ENCODE peak calls at places on chromosomes 5 and 9, in ten cellular contexts. P, I, V, Y, B, X, U, F, T and J are unnamed samples.
A peak's percentile ranks its signal among the peaks of the same experiment; 100 is the strongest.

GRCh38 chr9:112605518-112605917 is 112.4 kb downstream of the INIP start:
- DNase-seq in P (no peak), I (no peak), V (no peak), Y (no peak), B (no peak), X (no peak), U (no peak), F (no peak), T (no peak), J (no peak)

GRCh38 chr9:94507531-94508258 is 47.2 kb upstream of the PCAT7 start:
- DNase-seq in P (no peak), I (no peak), V (no peak), Y (no peak), B (no peak), X (no peak), U (no peak), F (no peak), T (no peak), J (no peak)

GRCh38 chr5:103866169-103866568 is 303.6 kb upstream of the NUDT12 start:
- DNase-seq in P (peak; percentile 76), I (no peak), V (no peak), Y (no peak), B (no peak), X (no peak), U (no peak), F (no peak), T (no peak), J (no peak)

GRCh38 chr5:78364005-78364404 is 3.6 kb downstream of the SCAMP1 start:
- DNase-seq in P (no peak), I (no peak), V (no peak), Y (no peak), B (no peak), X (no peak), U (no peak), F (no peak), T (no peak), J (no peak)

GRCh38 chr5:37208883-37209808 is 40.0 kb downstream of the CPLANE1 start:
- DNase-seq in P (no peak), I (peak; percentile 20), V (no peak), Y (no peak), B (peak; percentile 31), X (no peak), U (no peak), F (no peak), T (no peak), J (peak; percentile 18)

GRCh38 chr5:55636177-55636576 is 75.9 kb downstream of the SLC38A9 start:
- DNase-seq in P (peak; percentile 49), I (no peak), V (no peak), Y (no peak), B (no peak), X (no peak), U (no peak), F (no peak), T (no peak), J (no peak)

GRCh38 chr9:79471577-79472543 is 99.9 kb upstream of the TLE4 start:
- DNase-seq in P (peak; percentile 86), I (peak; percentile 28), V (no peak), Y (no peak), B (peak; percentile 13), X (peak; percentile 47), U (no peak), F (no peak), T (no peak), J (peak; percentile 42)

GRCh38 chr5:150637245-150638052 is 3.0 kb upstream of the SYNPO start:
- DNase-seq in P (peak; percentile 89), I (no peak), V (no peak), Y (peak; percentile 94), B (no peak), X (no peak), U (no peak), F (no peak), T (no peak), J (no peak)

GRCh38 chr5:435156-435790 is 7.7 kb upstream of the EXOC3 start:
- DNase-seq in P (no peak), I (no peak), V (no peak), Y (no peak), B (no peak), X (no peak), U (no peak), F (no peak), T (no peak), J (no peak)

GRCh38 chr5:135850231-135850630 is 15.8 kb downstream of the SLC25A48 start:
- DNase-seq in P (no peak), I (no peak), V (no peak), Y (no peak), B (no peak), X (no peak), U (no peak), F (no peak), T (no peak), J (no peak)

GRCh38 chr5:140355551-140355950 is 4.4 kb upstream of the SLC4A9 start:
- DNase-seq in P (no peak), I (no peak), V (no peak), Y (no peak), B (no peak), X (peak; percentile 5), U (no peak), F (no peak), T (no peak), J (no peak)

GRCh38 chr5:179008667-179009066 is 13.5 kb upstream of the GRM6 start:
- DNase-seq in P (no peak), I (no peak), V (no peak), Y (no peak), B (no peak), X (no peak), U (no peak), F (no peak), T (no peak), J (no peak)
- H3K9me3 ChIP-seq in P (peaks cover 22% of the 10 kb centered on the region), I (no peaks in the 10 kb centered on the region), V (no peaks in the 10 kb centered on the region), Y (peaks cover 12% of the 10 kb centered on the region), B (peaks cover 65% of the 10 kb centered on the region), X (peaks cover 40% of the 10 kb centered on the region), U (no peaks in the 10 kb centered on the region), F (peaks cover 55% of the 10 kb centered on the region), T (peaks cover 6% of the 10 kb centered on the region), J (no peaks in the 10 kb centered on the region)

DNA sequence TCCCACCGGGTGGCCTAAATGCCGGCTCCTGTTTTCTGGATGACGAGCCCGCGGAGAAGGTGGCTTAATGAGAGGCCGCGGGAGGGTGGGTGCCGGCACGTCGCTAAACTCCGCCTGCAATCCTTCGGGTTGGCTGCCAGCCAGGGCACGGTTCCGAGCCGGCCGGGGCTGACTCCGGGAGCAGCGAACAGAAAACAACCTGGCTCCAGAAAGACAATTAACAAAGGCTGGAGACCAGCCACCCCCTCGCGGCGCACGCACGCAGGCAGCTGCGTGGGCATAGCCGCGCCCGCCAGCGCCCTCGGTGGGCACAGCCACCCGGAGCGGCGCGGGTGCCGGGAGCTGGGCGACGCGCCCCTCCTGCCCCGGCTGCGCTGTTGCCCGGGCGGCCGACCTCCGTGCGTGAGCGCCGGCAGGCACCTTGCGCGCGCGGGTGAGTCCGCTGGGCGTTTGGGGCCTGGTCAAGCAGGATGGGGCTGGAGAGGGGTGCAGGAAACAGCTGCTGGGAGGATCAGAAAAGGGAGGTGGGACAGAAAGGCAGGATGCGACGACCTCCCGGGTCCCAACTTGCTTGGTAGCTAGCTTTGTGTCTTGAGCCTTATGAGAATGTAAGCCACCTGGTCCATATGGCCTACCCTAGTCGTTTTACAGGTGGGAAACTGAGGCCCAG is at the start of gene ARHGEF37:
- DNase-seq in P (peak; percentile 78), I (peak; percentile 48), V (no peak), Y (no peak), B (peak; percentile 96), X (peak; percentile 78), U (no peak), F (peak; percentile 86), T (peak; percentile 18), J (peak; percentile 87)
- H3K4me3 ChIP-seq in P (peak within 1 kb of the TSS; percentile 79), I (peak within 1 kb of the TSS; percentile 51), V (peak within 1 kb of the TSS; percentile 64), Y (peak within 1 kb of the TSS; percentile 58), B (peak within 1 kb of the TSS; percentile 59), X (peak within 1 kb of the TSS; percentile 40), U (peak within 1 kb of the TSS; percentile 55), F (peak within 1 kb of the TSS; percentile 38), T (peak within 1 kb of the TSS; percentile 45), J (peak within 1 kb of the TSS; percentile 22)

DNA sequence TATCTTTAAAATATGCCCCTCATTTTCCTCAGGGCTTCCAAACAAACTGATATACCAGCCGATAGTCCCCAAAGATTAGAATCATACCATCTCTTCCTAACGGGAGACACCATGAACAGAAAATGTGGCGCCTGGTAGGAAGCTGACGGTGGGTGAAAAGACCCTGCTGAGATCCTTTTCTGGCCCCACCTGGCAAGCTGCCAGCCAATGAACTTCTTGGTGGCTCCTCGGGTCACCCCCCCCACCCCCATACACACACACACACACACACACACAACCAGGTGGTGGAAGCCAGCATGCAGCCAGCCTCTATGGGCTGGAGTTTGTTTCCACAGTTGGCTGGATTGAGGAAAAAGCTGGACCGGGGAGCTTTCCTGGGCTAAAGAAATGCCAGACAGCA is 4.8 kb upstream of the CCIN start:
- DNase-seq in P (no peak), I (no peak), V (no peak), Y (no peak), B (no peak), X (no peak), U (no peak), F (no peak), T (no peak), J (peak; percentile 55)
- H3K4me1 ChIP-seq in P (peaks cover 53% of the 10 kb centered on the region), I (no peaks in the 10 kb centered on the region), V (peaks cover 25% of the 10 kb centered on the region), Y (peaks cover 44% of the 10 kb centered on the region), B (peaks cover 13% of the 10 kb centered on the region), X (peaks cover 9% of the 10 kb centered on the region), U (peaks cover 5% of the 10 kb centered on the region), F (peaks cover 27% of the 10 kb centered on the region), T (peaks cover 11% of the 10 kb centered on the region), J (peaks cover 20% of the 10 kb centered on the region)

DNA sequence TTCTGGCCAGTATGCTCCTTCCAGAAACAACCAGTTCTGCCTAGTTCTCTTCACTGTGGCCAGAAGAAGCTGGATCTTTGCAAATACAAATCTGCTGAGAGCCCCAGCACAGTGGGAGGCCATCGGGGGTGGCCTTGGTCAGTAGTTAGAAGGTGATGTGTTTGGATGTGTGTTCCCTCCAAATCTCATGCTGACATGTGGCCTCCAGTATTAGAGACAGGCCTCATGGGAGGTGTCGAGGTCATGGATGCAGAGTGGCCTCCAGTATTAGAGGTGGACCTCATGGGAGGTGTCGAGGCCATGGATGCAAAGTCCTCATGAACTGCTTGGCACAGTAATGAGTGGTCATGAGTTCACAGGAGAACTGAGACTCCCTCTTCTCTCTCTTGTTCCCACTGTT is 7.6 kb upstream of the IRX2 start:
- DNase-seq in P (no peak), I (no peak), V (no peak), Y (no peak), B (no peak), X (no peak), U (no peak), F (no peak), T (no peak), J (no peak)
- H3K9me3 ChIP-seq in P (no peaks in the 10 kb centered on the region), I (no peaks in the 10 kb centered on the region), V (no peaks in the 10 kb centered on the region), Y (no peaks in the 10 kb centered on the region), B (no peaks in the 10 kb centered on the region), X (no peaks in the 10 kb centered on the region), U (no peaks in the 10 kb centered on the region), F (no peaks in the 10 kb centered on the region), T (peaks cover 48% of the 10 kb centered on the region), J (no peaks in the 10 kb centered on the region)

GRCh38 chr5:6493681-6494454 is 45.2 kb downstream of the UBE2QL1 start:
- DNase-seq in P (no peak), I (no peak), V (no peak), Y (no peak), B (no peak), X (no peak), U (no peak), F (no peak), T (no peak), J (no peak)
- H3K4me3 ChIP-seq in P (no peak overlapping the region), I (no peak overlapping the region), V (no peak overlapping the region), Y (no peak overlapping the region), B (no peak overlapping the region), X (no peak overlapping the region), U (no peak overlapping the region), F (no peak overlapping the region), T (no peak overlapping the region), J (no peak overlapping the region)

GRCh38 chr5:132813599-132814440 is 718 bp downstream of the SOWAHA start:
- DNase-seq in P (peak; percentile 45), I (no peak), V (no peak), Y (peak; percentile 62), B (peak; percentile 27), X (no peak), U (no peak), F (peak; percentile 74), T (no peak), J (no peak)
- H3K4me1 ChIP-seq in P (peaks cover 14% of the 10 kb centered on the region), I (no peaks in the 10 kb centered on the region), V (peaks cover 9% of the 10 kb centered on the region), Y (no peaks in the 10 kb centered on the region), B (no peaks in the 10 kb centered on the region), X (no peaks in the 10 kb centered on the region), U (peaks cover 14% of the 10 kb centered on the region), F (peaks cover 25% of the 10 kb centered on the region), T (no peaks in the 10 kb centered on the region), J (peaks cover 7% of the 10 kb centered on the region)